ENCODE peak calls at places on chromosomes 6 and 20, in four cellular contexts. One of them, this sample, is unnamed.

GRCh38 chr20:56626367-56627121 is 2.6 kb upstream of the TFAP2C start:
- DNase-seq in right cardiac atrium: no peak
- DNase-seq in lung: no peak
- DNase-seq in heart left ventricle: no peak
- DNase-seq in this sample: no peak

GRCh38 chr6:38509713-38510112 is 130.0 kb downstream of the BTBD9 start:
- DNase-seq in right cardiac atrium: no peak
- DNase-seq in lung: no peak
- DNase-seq in heart left ventricle: no peak
- DNase-seq in this sample: no peak

GRCh38 chr6:157374889-157375443 is 6.0 kb upstream of the ZDHHC14 start:
- DNase-seq in right cardiac atrium: no peak
- DNase-seq in lung: no peak
- DNase-seq in heart left ventricle: no peak
- DNase-seq in this sample: no peak

GRCh38 chr20:57528148-57528547 is 3.2 kb upstream of the CTCFL start:
- DNase-seq in right cardiac atrium: no peak
- DNase-seq in lung: no peak
- DNase-seq in heart left ventricle: no peak
- DNase-seq in this sample: no peak

GRCh38 chr20:58550661-58551060 is 35.5 kb upstream of the APCDD1L start:
- DNase-seq in right cardiac atrium: no peak
- DNase-seq in lung: no peak
- DNase-seq in heart left ventricle: no peak
- DNase-seq in this sample: no peak

GRCh38 chr20:49256261-49256660 is 21.6 kb downstream of the ZNFX1 start:
- DNase-seq in right cardiac atrium: no peak
- DNase-seq in lung: no peak
- DNase-seq in heart left ventricle: no peak
- DNase-seq in this sample: no peak

GRCh38 chr6:130967502-130968469 is 95.3 kb downstream of the EPB41L2 start:
- DNase-seq in right cardiac atrium: no peak
- DNase-seq in lung: no peak
- DNase-seq in heart left ventricle: no peak
- DNase-seq in this sample: no peak

GRCh38 chr6:29924731-29925130 is 17.6 kb upstream of the HLA-A start:
- DNase-seq in right cardiac atrium: no peak
- DNase-seq in lung: no peak
- DNase-seq in heart left ventricle: no peak
- DNase-seq in this sample: no peak

GRCh38 chr6:13253272-13253671 is 75.1 kb downstream of the TBC1D7 start:
- DNase-seq in right cardiac atrium: no peak
- DNase-seq in lung: no peak
- DNase-seq in heart left ventricle: no peak
- DNase-seq in this sample: no peak

GRCh38 chr20:46361386-46361785 is 45.0 kb downstream of the ELMO2 start:
- DNase-seq in right cardiac atrium: peak; percentile 1
- DNase-seq in lung: no peak
- DNase-seq in heart left ventricle: no peak
- DNase-seq in this sample: no peak
- H3K27ac ChIP-seq in right cardiac atrium: no peak overlapping the region
- H3K27ac ChIP-seq in lung: no peak overlapping the region
- H3K27ac ChIP-seq in heart left ventricle: no peak overlapping the region
- H3K27ac ChIP-seq in this sample: no peak overlapping the region

GRCh38 chr6:6586671-6587526 is 1.6 kb upstream of the LY86 start:
- DNase-seq in right cardiac atrium: no peak
- DNase-seq in lung: peak; percentile 18
- DNase-seq in heart left ventricle: no peak
- DNase-seq in this sample: no peak
- H3K27ac ChIP-seq in right cardiac atrium: no peak overlapping the region
- H3K27ac ChIP-seq in lung: no peak overlapping the region
- H3K27ac ChIP-seq in heart left ventricle: no peak overlapping the region
- H3K27ac ChIP-seq in this sample: no peak overlapping the region

GRCh38 chr6:169189686-169190085 is 64.0 kb downstream of the THBS2 start:
- DNase-seq in right cardiac atrium: peak; percentile 74
- DNase-seq in lung: no peak
- DNase-seq in heart left ventricle: no peak
- DNase-seq in this sample: no peak
- H3K27ac ChIP-seq in right cardiac atrium: peak overlapping the region; percentile 73
- H3K27ac ChIP-seq in lung: peak overlapping the region; percentile 30
- H3K27ac ChIP-seq in heart left ventricle: peak overlapping the region; percentile 69
- H3K27ac ChIP-seq in this sample: peak overlapping the region; percentile 84

GRCh38 chr6:2129076-2129695 is 116.2 kb downstream of the GMDS start:
- DNase-seq in right cardiac atrium: no peak
- DNase-seq in lung: no peak
- DNase-seq in heart left ventricle: no peak
- DNase-seq in this sample: no peak

GRCh38 chr6:2124260-2124709 is 121.1 kb downstream of the GMDS start:
- DNase-seq in right cardiac atrium: peak; percentile 83
- DNase-seq in lung: no peak
- DNase-seq in heart left ventricle: peak; percentile 35
- DNase-seq in this sample: no peak

GRCh38 chr6:2126351-2126750 is 119.1 kb downstream of the GMDS start:
- DNase-seq in right cardiac atrium: no peak
- DNase-seq in lung: no peak
- DNase-seq in heart left ventricle: no peak
- DNase-seq in this sample: no peak

GRCh38 chr6:2125158-2125557 is 120.2 kb downstream of the GMDS start:
- DNase-seq in right cardiac atrium: no peak
- DNase-seq in lung: no peak
- DNase-seq in heart left ventricle: no peak
- DNase-seq in this sample: no peak

DNA sequence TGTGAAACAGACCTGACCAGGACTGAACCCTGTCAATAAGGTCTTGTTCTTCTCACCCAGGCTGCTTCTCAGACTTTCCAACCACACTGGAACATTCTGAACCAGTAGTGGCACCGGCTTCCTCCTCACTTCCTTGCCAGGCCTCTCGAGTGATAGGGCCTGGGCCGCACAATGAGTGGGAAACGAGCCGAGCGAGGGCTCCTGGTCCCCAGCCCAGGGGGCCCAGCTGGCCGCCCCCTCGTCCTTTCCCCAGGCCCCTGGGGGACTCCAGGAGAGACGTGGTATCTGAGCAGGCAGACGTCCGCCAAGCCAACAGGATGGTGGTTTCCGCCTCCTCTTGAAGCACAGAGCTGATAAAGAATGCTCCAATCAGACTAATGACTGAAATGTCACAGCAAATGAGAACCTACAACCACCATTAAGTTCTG is 117.9 kb downstream of the GMDS start:
- DNase-seq in right cardiac atrium: peak; percentile 93
- DNase-seq in lung: no peak
- DNase-seq in heart left ventricle: peak; percentile 51
- DNase-seq in this sample: no peak
- H3K27ac ChIP-seq in right cardiac atrium: peak overlapping the region; percentile 2
- H3K27ac ChIP-seq in lung: no peak overlapping the region
- H3K27ac ChIP-seq in heart left ventricle: peak overlapping the region; percentile 53
- H3K27ac ChIP-seq in this sample: peak overlapping the region; percentile 80

DNA sequence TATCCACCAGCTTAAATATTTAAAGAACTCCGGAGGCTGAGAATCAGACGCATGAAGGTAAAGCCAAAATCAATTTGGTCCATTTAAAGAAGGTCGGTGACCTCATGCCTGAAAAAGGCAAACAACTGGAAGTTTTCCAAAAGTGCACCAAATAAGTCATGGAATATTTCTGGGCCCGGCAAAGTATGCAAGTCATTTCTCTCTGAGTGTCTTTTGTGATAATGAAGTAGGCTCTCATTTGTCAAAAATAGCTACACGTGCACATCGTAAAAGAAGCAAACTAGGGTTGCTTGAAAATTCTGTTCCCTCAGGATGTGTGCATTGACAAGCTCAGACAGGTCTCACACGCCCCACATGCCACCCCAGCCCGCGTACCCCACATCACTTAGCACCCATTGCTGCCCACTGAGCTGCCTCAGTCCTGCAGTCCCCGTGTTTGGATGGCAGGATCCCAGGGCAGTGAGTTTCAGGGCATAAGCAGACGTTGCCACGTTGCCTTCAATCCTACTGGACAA is 20.5 kb upstream of the PYGB start:
- DNase-seq in right cardiac atrium: peak; percentile 60
- DNase-seq in lung: no peak
- DNase-seq in heart left ventricle: peak; percentile 67
- DNase-seq in this sample: no peak
- H3K27ac ChIP-seq in right cardiac atrium: peak overlapping the region; percentile 98
- H3K27ac ChIP-seq in lung: peak overlapping the region; percentile 94
- H3K27ac ChIP-seq in heart left ventricle: peak overlapping the region; percentile 86
- H3K27ac ChIP-seq in this sample: peak overlapping the region; percentile 96

DNA sequence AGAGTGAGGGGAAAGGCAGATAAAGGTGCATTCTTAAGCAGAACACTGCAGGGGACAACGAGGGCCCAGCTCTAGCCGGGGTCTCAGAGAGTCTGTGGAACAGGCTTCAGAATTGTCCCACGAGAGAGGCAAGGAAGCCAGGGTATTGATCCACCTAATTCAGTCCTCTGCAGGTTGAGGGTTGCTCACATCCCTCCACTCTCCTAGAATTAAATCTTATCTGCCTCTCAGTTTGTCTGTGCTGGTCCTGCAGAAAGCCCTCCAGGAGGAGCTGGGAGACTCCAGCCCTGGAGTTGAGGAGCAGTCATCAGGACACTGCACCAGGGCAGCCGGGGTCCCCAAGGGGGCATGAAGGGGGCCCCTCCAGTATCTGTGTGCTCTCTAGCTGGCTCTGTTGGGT is 39.1 kb downstream of the SLC24A3 start:
- DNase-seq in right cardiac atrium: no peak
- DNase-seq in lung: no peak
- DNase-seq in heart left ventricle: no peak
- DNase-seq in this sample: no peak
- H3K27ac ChIP-seq in right cardiac atrium: no peak overlapping the region
- H3K27ac ChIP-seq in lung: no peak overlapping the region
- H3K27ac ChIP-seq in heart left ventricle: no peak overlapping the region
- H3K27ac ChIP-seq in this sample: no peak overlapping the region

DNA sequence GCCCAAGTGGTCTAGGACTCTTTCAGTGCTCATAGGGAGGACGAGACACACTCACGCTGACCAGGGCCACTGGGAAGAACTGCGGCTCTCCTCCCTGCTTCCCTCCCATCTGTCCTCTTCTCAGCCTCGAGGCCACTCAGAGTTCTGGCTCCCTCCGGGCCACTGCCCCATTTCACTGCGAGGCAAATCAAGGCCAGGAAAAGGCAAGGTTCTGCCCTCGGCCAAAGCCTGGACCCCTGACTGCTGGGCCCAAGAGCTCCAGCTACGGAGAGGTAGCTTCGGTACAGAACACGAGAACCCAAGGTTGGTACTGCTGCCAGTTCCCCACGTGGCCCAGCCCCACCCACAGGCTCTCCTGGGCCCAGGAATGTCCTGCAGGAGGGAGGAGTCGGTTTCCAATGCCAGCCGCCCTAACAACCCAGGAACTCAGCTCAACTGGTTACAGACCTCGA is 14.7 kb downstream of the PI16 start:
- DNase-seq in right cardiac atrium: peak; percentile 69
- DNase-seq in lung: peak; percentile 74
- DNase-seq in heart left ventricle: no peak
- DNase-seq in this sample: no peak
- H3K27ac ChIP-seq in right cardiac atrium: no peak overlapping the region
- H3K27ac ChIP-seq in lung: no peak overlapping the region
- H3K27ac ChIP-seq in heart left ventricle: peak overlapping the region; percentile 23
- H3K27ac ChIP-seq in this sample: no peak overlapping the region

DNA sequence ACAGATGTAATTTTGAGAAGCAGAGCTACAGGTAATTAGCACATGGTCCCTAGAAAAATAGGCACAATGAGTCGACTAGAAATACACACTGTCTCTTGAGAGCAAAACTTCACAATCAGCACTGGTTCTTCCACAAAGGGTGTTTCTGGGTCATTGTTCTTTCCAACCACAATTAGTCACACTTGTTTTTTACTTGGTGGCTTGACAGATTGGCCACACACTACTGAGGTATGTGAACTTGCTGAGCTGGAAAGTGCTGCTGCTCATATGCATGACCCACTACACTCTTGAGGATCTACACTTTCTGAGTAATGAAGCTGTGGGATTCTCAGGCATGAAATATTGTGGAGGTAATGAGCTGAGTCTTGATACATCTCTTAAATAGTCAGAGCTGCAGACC is 347.7 kb downstream of the BCKDHB start:
- DNase-seq in right cardiac atrium: no peak
- DNase-seq in lung: no peak
- DNase-seq in heart left ventricle: no peak
- DNase-seq in this sample: no peak
- H3K27ac ChIP-seq in right cardiac atrium: no peak overlapping the region
- H3K27ac ChIP-seq in lung: no peak overlapping the region
- H3K27ac ChIP-seq in heart left ventricle: no peak overlapping the region
- H3K27ac ChIP-seq in this sample: no peak overlapping the region

This sample was measured in thoracic aorta.